ENCODE peak calls at places on chromosomes 11 and 22, in six cellular contexts. One of them, this sample, is unnamed.

GRCh38 chr11:27672836-27673464 is 27.3 kb downstream of the BDNF start:
- DNase-seq in upper lobe of left lung: no peak
- DNase-seq in ovary: no peak
- DNase-seq in HCT116: no peak
- DNase-seq in right lobe of liver: no peak
- DNase-seq in body of pancreas: no peak
- DNase-seq in this sample: no peak

GRCh38 chr22:16912281-16912680 is 87.1 kb upstream of the XKR3 start:
- DNase-seq in upper lobe of left lung: no peak
- DNase-seq in ovary: no peak
- DNase-seq in HCT116: no peak
- DNase-seq in right lobe of liver: no peak
- DNase-seq in body of pancreas: no peak
- DNase-seq in this sample: no peak

GRCh38 chr11:6895010-6895409 is 2.7 kb upstream of the OR2D2 start:
- DNase-seq in upper lobe of left lung: no peak
- DNase-seq in ovary: no peak
- DNase-seq in HCT116: no peak
- DNase-seq in right lobe of liver: no peak
- DNase-seq in body of pancreas: no peak
- DNase-seq in this sample: no peak

GRCh38 chr11:13152736-13153541 is 124.7 kb upstream of the BMAL1 start:
- DNase-seq in upper lobe of left lung: no peak
- DNase-seq in ovary: no peak
- DNase-seq in HCT116: no peak
- DNase-seq in right lobe of liver: no peak
- DNase-seq in body of pancreas: no peak
- DNase-seq in this sample: no peak

GRCh38 chr11:74570266-74571061 is 21.9 kb upstream of the POLD3 start:
- DNase-seq in upper lobe of left lung: no peak
- DNase-seq in ovary: peak
- DNase-seq in HCT116: peak
- DNase-seq in right lobe of liver: peak
- DNase-seq in body of pancreas: peak
- DNase-seq in this sample: no peak

GRCh38 chr22:48489551-48490512 is 1337.8 kb downstream of the BRD1 start:
- DNase-seq in upper lobe of left lung: peak
- DNase-seq in ovary: no peak
- DNase-seq in HCT116: no peak
- DNase-seq in right lobe of liver: peak
- DNase-seq in body of pancreas: no peak
- DNase-seq in this sample: peak

GRCh38 chr22:23175817-23176644 is 4.3 kb upstream of the BCR start:
- DNase-seq in upper lobe of left lung: no peak
- DNase-seq in ovary: no peak
- DNase-seq in HCT116: no peak
- DNase-seq in right lobe of liver: no peak
- DNase-seq in body of pancreas: no peak
- DNase-seq in this sample: no peak

GRCh38 chr11:36565033-36565610 is 2.7 kb upstream of the RAG1 start:
- DNase-seq in upper lobe of left lung: no peak
- DNase-seq in ovary: no peak
- DNase-seq in HCT116: no peak
- DNase-seq in right lobe of liver: no peak
- DNase-seq in body of pancreas: no peak
- DNase-seq in this sample: no peak

GRCh38 chr11:2742201-2742600 is 42.4 kb upstream of the KCNQ1OT1 start:
- DNase-seq in upper lobe of left lung: no peak
- DNase-seq in ovary: no peak
- DNase-seq in HCT116: no peak
- DNase-seq in right lobe of liver: no peak
- DNase-seq in body of pancreas: no peak
- DNase-seq in this sample: no peak

GRCh38 chr11:10930224-10930960 is 72.5 kb upstream of the ZBED5 start:
- DNase-seq in upper lobe of left lung: no peak
- DNase-seq in ovary: no peak
- DNase-seq in HCT116: no peak
- DNase-seq in right lobe of liver: no peak
- DNase-seq in body of pancreas: no peak
- DNase-seq in this sample: no peak

DNA sequence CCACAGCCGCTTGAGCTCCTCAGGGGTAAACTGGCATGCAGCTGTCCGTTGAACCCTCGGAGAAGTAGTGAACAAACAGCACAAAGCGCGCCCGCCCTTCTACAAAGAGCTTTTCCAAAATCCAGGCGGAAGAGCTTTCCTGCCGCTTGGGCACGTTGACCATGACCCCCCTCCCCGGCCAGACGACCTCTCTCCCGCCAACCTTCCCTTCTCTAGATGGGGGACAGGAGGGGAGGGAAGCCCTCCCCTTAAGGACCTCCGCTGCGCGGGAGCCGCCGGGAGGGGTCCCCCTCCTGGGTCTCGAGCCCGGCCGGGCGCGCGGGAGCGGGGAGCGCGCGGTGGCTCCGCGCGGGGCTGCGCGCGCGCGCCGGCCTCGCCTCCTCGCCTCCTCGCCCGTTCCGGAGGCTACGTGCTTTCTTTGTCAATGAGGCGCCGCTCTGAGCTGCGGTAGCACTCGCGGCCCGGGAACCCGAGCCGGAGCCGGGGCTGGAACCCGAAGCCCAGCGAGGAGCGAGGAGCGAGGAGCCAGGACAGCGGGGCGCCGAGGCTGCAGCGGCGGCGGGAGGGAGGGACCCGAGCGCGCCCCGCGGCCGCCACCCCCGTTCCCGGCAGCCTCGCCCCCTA is 118.6 kb downstream of the HIPK3 start:
- DNase-seq in upper lobe of left lung: peak
- DNase-seq in ovary: no peak
- DNase-seq in HCT116: no peak
- DNase-seq in right lobe of liver: no peak
- DNase-seq in body of pancreas: no peak
- DNase-seq in this sample: no peak
- TF ChIP-seq POLR2A in upper lobe of left lung: no peak
- TF ChIP-seq POLR2A in ovary: no peak
- TF ChIP-seq POLR2A in HCT116: no peak
- TF ChIP-seq POLR2A in right lobe of liver: no peak
- TF ChIP-seq POLR2A in body of pancreas: no peak
- TF ChIP-seq POLR2A in this sample: no peak

DNA sequence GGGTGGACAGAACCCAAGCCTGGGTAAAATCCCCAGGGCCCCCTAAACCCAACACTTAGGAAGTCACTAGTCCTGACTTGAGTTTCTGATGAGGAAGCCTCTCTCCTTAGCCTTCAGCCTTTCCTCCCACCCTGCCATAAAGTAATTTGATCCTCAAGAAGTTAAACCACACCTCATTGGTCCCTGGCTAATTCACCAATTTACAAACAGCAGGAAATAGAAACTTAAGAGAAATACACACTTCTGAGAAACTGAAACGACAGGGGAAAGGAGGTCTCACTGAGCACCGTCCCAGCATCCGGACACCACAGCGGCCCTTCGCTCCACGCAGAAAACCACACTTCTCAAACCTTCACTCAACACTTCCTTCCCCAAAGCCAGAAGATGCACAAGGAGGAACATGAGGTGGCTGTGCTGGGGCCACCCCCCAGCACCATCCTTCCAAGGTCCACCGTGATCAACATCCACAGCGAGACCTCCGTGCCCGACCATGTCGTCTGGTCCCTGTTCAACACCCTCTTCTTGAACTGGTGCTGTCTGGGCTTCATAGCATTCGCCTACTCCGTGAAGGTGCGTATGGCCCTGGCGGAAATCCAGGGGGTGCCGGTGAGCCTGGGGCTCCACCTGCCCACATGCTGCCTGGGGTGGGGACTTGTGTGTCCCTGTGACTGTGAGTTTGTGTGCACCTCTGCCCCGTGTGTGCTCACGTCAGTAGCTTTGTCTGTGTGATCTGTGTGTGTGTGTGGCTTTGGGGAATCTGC is at the start of gene IFITM1:
- DNase-seq in upper lobe of left lung: no peak
- DNase-seq in ovary: peak
- DNase-seq in HCT116: no peak
- DNase-seq in right lobe of liver: peak
- DNase-seq in body of pancreas: no peak
- DNase-seq in this sample: no peak
- TF ChIP-seq POLR2A in upper lobe of left lung: no peak
- TF ChIP-seq POLR2A in ovary: peak
- TF ChIP-seq POLR2A in HCT116: no peak
- TF ChIP-seq POLR2A in right lobe of liver: peak
- TF ChIP-seq POLR2A in body of pancreas: peak
- TF ChIP-seq POLR2A in this sample: no peak

GRCh38 chr11:108224366-108224765 is 1.5 kb downstream of the ATM start:
- DNase-seq in upper lobe of left lung: no peak
- DNase-seq in ovary: no peak
- DNase-seq in HCT116: no peak
- DNase-seq in right lobe of liver: no peak
- DNase-seq in body of pancreas: no peak
- DNase-seq in this sample: no peak

GRCh38 chr11:108222686-108223448 is at the start of gene ATM:
- DNase-seq in upper lobe of left lung: peak
- DNase-seq in ovary: peak
- DNase-seq in HCT116: peak
- DNase-seq in right lobe of liver: peak
- DNase-seq in body of pancreas: peak
- DNase-seq in this sample: peak

GRCh38 chr11:108226036-108226435 is 3.2 kb downstream of the ATM start:
- DNase-seq in upper lobe of left lung: no peak
- DNase-seq in ovary: no peak
- DNase-seq in HCT116: no peak
- DNase-seq in right lobe of liver: no peak
- DNase-seq in body of pancreas: no peak
- DNase-seq in this sample: no peak

GRCh38 chr11:108223449-108224149 is 732 bp downstream of the ATM start:
- DNase-seq in upper lobe of left lung: no peak
- DNase-seq in ovary: no peak
- DNase-seq in HCT116: no peak
- DNase-seq in right lobe of liver: no peak
- DNase-seq in body of pancreas: no peak
- DNase-seq in this sample: no peak

DNA sequence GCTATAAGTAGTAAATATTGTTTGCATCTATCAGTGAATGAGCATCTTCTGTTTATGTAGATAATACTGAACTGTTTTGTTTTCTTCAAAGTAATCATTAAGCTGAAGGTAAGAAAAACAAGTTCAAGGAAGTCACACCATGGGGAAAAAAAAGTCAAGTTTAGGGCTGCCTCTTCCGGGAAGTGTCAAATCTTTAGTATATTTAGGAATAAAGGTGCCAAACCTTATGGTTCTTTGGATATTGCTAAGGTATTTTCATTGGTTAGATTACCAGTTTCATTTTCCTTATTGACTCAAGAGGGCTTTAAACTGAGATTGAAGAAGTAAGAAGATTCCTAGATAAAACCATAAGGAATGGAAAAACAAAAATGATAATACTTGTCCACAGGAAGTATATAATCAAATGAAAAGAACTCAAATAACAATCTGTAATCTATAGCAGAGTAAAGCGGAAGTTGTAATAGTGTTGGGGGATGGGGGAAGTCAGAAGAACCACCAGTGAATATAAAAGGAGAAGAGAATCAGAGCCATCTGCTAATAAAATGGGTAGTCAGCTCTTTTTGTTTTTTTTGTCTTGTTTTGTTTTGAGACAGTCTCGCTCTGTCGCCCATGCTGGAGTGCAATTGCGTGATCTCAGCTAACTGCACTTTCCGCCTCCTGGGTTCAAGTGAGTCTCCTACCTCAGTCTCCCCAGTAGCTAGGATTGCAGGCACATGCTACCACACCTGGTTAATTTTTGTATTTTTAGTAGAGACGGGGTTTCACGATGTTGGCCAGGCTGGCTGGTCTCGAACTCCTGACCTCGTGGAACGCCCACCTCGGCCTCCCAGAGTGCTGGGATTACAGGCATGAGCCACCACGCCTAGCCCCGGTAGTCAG is 2.3 kb downstream of the ATM start:
- DNase-seq in upper lobe of left lung: peak
- DNase-seq in ovary: no peak
- DNase-seq in HCT116: no peak
- DNase-seq in right lobe of liver: no peak
- DNase-seq in body of pancreas: no peak
- DNase-seq in this sample: no peak
- TF ChIP-seq POLR2A in upper lobe of left lung: no peak
- TF ChIP-seq POLR2A in ovary: no peak
- TF ChIP-seq POLR2A in HCT116: no peak
- TF ChIP-seq POLR2A in right lobe of liver: no peak
- TF ChIP-seq POLR2A in body of pancreas: no peak
- TF ChIP-seq POLR2A in this sample: no peak

GRCh38 chr11:69048718-69049489 is at the start of gene TPCN2:
- DNase-seq in upper lobe of left lung: peak
- DNase-seq in ovary: peak
- DNase-seq in HCT116: peak
- DNase-seq in right lobe of liver: peak
- DNase-seq in body of pancreas: peak
- DNase-seq in this sample: peak
- TF ChIP-seq POLR2A in upper lobe of left lung: no peak
- TF ChIP-seq POLR2A in ovary: peak
- TF ChIP-seq POLR2A in HCT116: peak
- TF ChIP-seq POLR2A in right lobe of liver: peak
- TF ChIP-seq POLR2A in body of pancreas: peak
- TF ChIP-seq POLR2A in this sample: no peak

DNA sequence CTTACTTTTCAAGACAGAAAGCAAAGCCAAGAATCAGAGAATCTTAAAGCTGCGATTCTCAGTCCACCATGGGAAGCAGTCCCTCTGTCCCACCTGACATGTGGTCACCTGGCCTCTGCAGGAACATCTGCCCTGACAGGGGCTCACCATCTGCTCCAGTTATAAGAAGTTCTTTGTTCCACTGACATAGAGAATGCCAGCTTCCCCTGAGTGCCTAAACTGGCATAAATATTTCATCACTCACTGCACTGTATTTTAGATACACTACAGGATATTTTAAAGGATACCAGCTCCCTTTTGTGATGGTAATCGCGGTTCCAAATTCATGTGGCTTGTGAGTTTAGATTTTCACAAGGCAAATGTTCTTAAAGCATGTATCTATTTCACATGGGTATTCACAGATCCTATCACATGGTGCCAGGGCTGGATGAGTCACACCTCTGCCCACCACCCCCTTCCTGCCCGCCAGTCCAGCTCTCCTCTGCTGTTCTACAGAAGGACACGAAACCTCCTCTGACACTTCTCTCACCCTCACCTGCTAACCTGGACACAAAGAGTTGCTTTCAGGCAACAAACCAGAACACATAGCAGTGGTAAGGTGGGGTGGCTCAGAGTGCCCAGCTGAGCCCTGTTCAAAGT is 105.5 kb downstream of the KCNC1 start:
- DNase-seq in upper lobe of left lung: no peak
- DNase-seq in ovary: no peak
- DNase-seq in HCT116: no peak
- DNase-seq in right lobe of liver: no peak
- DNase-seq in body of pancreas: no peak
- DNase-seq in this sample: no peak
- TF ChIP-seq POLR2A in upper lobe of left lung: no peak
- TF ChIP-seq POLR2A in ovary: no peak
- TF ChIP-seq POLR2A in HCT116: no peak
- TF ChIP-seq POLR2A in right lobe of liver: no peak
- TF ChIP-seq POLR2A in body of pancreas: no peak
- TF ChIP-seq POLR2A in this sample: no peak

GRCh38 chr11:72239296-72239848 is 4.6 kb downstream of the PHOX2A start:
- DNase-seq in upper lobe of left lung: peak
- DNase-seq in ovary: no peak
- DNase-seq in HCT116: no peak
- DNase-seq in right lobe of liver: peak
- DNase-seq in body of pancreas: no peak
- DNase-seq in this sample: peak
- TF ChIP-seq POLR2A in upper lobe of left lung: no peak
- TF ChIP-seq POLR2A in ovary: no peak
- TF ChIP-seq POLR2A in HCT116: no peak
- TF ChIP-seq POLR2A in right lobe of liver: no peak
- TF ChIP-seq POLR2A in body of pancreas: no peak
- TF ChIP-seq POLR2A in this sample: no peak

This sample was measured in breast epithelium.